ENCODE peak calls at places on chromosome 14, in four cellular contexts. M, H, F and T are unnamed samples.
A peak's percentile ranks its signal among the peaks of the same experiment; 100 is the strongest.

GRCh38 chr14:100102156-100102785 is 37.0 kb downstream of the EVL start:
- DNase-seq in M (no peak), H (no peak), F (no peak), T (no peak)

GRCh38 chr14:105065280-105066228 is at the start of gene GPR132:
- DNase-seq in M (peak; percentile 91), H (no peak), F (no peak), T (peak; percentile 76)

GRCh38 chr14:55388160-55388559 is 23.5 kb downstream of the ATG14 start:
- DNase-seq in M (no peak), H (no peak), F (no peak), T (no peak)

GRCh38 chr14:99300190-99300589 is 28.2 kb upstream of the BCL11B start:
- DNase-seq in M (no peak), H (no peak), F (no peak), T (no peak)

GRCh38 chr14:103284574-103285467 is 49.2 kb upstream of the EIF5 start:
- DNase-seq in M (no peak), H (no peak), F (no peak), T (no peak)

GRCh38 chr14:50541159-50541567 is 8.8 kb upstream of the MAP4K5 start:
- DNase-seq in M (no peak), H (no peak), F (no peak), T (no peak)

GRCh38 chr14:102579696-102580551 is 12.5 kb upstream of the RCOR1 start:
- DNase-seq in M (no peak), H (peak; percentile 51), F (no peak), T (no peak)

GRCh38 chr14:77139540-77140342 is 1.9 kb downstream of the ZDHHC22 start:
- DNase-seq in M (no peak), H (no peak), F (no peak), T (peak; percentile 22)

GRCh38 chr14:90864741-90865140 is 48.5 kb upstream of the TTC7B start:
- DNase-seq in M (no peak), H (no peak), F (no peak), T (no peak)

GRCh38 chr14:97155320-97155719 is 358.1 kb downstream of the VRK1 start:
- DNase-seq in M (no peak), H (no peak), F (no peak), T (no peak)

GRCh38 chr14:34258318-34258717 is 203.7 kb downstream of the SPTSSA start:
- DNase-seq in M (no peak), H (peak; percentile 5), F (no peak), T (no peak)

GRCh38 chr14:106218189-106218588 is 691.8 kb downstream of the TMEM121 start:
- DNase-seq in M (no peak), H (no peak), F (no peak), T (no peak)

GRCh38 chr14:38412654-38413053 is 156.8 kb upstream of the CLEC14A start:
- DNase-seq in M (no peak), H (no peak), F (no peak), T (no peak)

GRCh38 chr14:100386121-100386520 is 63.0 kb downstream of the SLC25A47 start:
- DNase-seq in M (no peak), H (no peak), F (no peak), T (no peak)

GRCh38 chr14:104438166-104438887 is 141.2 kb upstream of the C14orf180 start:
- DNase-seq in M (no peak), H (no peak), F (no peak), T (peak; percentile 5)

GRCh38 chr14:93984070-93984469 is 7.7 kb upstream of the ASB2 start:
- DNase-seq in M (no peak), H (peak; percentile 33), F (no peak), T (no peak)

GRCh38 chr14:32038876-32039275 is 38.2 kb upstream of the ARHGAP5 start:
- DNase-seq in M (no peak), H (no peak), F (no peak), T (no peak)

GRCh38 chr14:37466623-37467088 is 128.4 kb downstream of the FOXA1 start:
- DNase-seq in M (no peak), H (no peak), F (no peak), T (no peak)

GRCh38 chr14:103562135-103562384 is 397 bp downstream of the BAG5 start:
- DNase-seq in M (no peak), H (no peak), F (no peak), T (peak; percentile 35)

GRCh38 chr14:104882991-104883660 is 18.1 kb downstream of the CEP170B start:
- DNase-seq in M (no peak), H (no peak), F (peak; percentile 19), T (no peak)

GRCh38 chr14:44846232-44846824 is 115.4 kb downstream of the KLHL28 start:
- DNase-seq in M (no peak), H (no peak), F (no peak), T (no peak)

GRCh38 chr14:75720828-75721227 is 59.8 kb downstream of the TTLL5 start:
- DNase-seq in M (no peak), H (no peak), F (peak; percentile 65), T (no peak)

GRCh38 chr14:102775855-102776760 is 1.1 kb upstream of the TRAF3 start:
- DNase-seq in M (no peak), H (peak; percentile 40), F (no peak), T (peak; percentile 70)

GRCh38 chr14:105857816-105858675 is 331.7 kb downstream of the TMEM121 start:
- DNase-seq in M (no peak), H (no peak), F (peak; percentile 6), T (peak; percentile 7)

GRCh38 chr14:34203271-34203722 is 252.4 kb upstream of the EGLN3 start:
- DNase-seq in M (no peak), H (no peak), F (no peak), T (no peak)

GRCh38 chr14:57831981-57832380 is 33.9 kb downstream of the SLC35F4 start:
- DNase-seq in M (no peak), H (no peak), F (no peak), T (no peak)

GRCh38 chr14:22200977-22201605 is 387.9 kb downstream of the DAD1 start:
- DNase-seq in M (peak; percentile 34), H (no peak), F (no peak), T (no peak)

GRCh38 chr14:67547224-67547780 is 14.2 kb downstream of the PLEKHH1 start:
- DNase-seq in M (no peak), H (no peak), F (no peak), T (no peak)

GRCh38 chr14:51552768-51553426 is 98.8 kb upstream of the FRMD6 start:
- DNase-seq in M (no peak), H (no peak), F (peak; percentile 25), T (no peak)

GRCh38 chr14:51552275-51552674 is 99.4 kb upstream of the FRMD6 start:
- DNase-seq in M (no peak), H (no peak), F (no peak), T (no peak)

GRCh38 chr14:51554339-51554920 is 97.3 kb upstream of the FRMD6 start:
- DNase-seq in M (no peak), H (peak; percentile 91), F (no peak), T (no peak)

GRCh38 chr14:51554953-51555352 is 96.8 kb upstream of the FRMD6 start:
- DNase-seq in M (no peak), H (no peak), F (no peak), T (no peak)
- TF ChIP-seq CTCF in M (no peak), H (peak; percentile 22), F (no peak), T (no peak)

DNA sequence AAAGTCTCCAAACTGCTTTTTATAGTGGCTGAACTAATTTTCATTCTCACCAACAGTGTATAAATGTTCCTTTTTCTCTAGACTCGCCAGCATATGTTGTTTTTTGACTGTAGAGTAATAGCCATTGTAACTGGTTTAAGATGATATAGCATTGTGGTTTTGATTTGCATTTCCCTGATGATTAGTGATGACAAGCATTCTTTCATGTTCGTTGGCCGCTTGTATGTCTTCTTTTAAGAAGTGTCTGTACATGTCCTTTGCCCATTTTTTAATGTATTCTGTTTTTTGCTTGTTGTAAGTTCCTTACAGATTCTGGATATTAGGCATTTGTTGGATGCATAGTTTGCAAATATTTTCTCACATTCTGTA is 404.9 kb downstream of the FLRT2 start:
- DNase-seq in M (no peak), H (no peak), F (no peak), T (no peak)
- H3K4me3 ChIP-seq in M (peak overlapping the region; percentile 60), H (peak overlapping the region; percentile 41), F (peak overlapping the region; percentile 2), T (peak overlapping the region; percentile 20)

GRCh38 chr14:48936881-48937280 is 649.3 kb downstream of the RPS29 start:
- DNase-seq in M (no peak), H (no peak), F (no peak), T (no peak)

GRCh38 chr14:48936352-48936751 is 649.8 kb downstream of the RPS29 start:
- DNase-seq in M (no peak), H (peak; percentile 42), F (no peak), T (no peak)

GRCh38 chr14:48937796-48938195 is 648.4 kb downstream of the RPS29 start:
- DNase-seq in M (no peak), H (peak; percentile 14), F (no peak), T (no peak)
- TF ChIP-seq CTCF in M (no peak), H (no peak), F (no peak), T (no peak)

GRCh38 chr14:59831121-59831730 is 39.4 kb downstream of the RTN1 start:
- DNase-seq in M (no peak), H (no peak), F (no peak), T (no peak)
- H3K4me3 ChIP-seq in M (no peak overlapping the region), H (no peak overlapping the region), F (no peak overlapping the region), T (no peak overlapping the region)

GRCh38 chr14:72472845-72473244 is 421.1 kb downstream of the DPF3 start:
- DNase-seq in M (no peak), H (no peak), F (no peak), T (no peak)
- TF ChIP-seq CTCF in M (no peak), H (no peak), F (no peak), T (no peak)

GRCh38 chr14:61811882-61812346 is 49.7 kb downstream of the SNAPC1 start:
- DNase-seq in M (no peak), H (no peak), F (no peak), T (no peak)

GRCh38 chr14:61813101-61813596 is 50.9 kb downstream of the SNAPC1 start:
- DNase-seq in M (no peak), H (no peak), F (no peak), T (no peak)

DNA sequence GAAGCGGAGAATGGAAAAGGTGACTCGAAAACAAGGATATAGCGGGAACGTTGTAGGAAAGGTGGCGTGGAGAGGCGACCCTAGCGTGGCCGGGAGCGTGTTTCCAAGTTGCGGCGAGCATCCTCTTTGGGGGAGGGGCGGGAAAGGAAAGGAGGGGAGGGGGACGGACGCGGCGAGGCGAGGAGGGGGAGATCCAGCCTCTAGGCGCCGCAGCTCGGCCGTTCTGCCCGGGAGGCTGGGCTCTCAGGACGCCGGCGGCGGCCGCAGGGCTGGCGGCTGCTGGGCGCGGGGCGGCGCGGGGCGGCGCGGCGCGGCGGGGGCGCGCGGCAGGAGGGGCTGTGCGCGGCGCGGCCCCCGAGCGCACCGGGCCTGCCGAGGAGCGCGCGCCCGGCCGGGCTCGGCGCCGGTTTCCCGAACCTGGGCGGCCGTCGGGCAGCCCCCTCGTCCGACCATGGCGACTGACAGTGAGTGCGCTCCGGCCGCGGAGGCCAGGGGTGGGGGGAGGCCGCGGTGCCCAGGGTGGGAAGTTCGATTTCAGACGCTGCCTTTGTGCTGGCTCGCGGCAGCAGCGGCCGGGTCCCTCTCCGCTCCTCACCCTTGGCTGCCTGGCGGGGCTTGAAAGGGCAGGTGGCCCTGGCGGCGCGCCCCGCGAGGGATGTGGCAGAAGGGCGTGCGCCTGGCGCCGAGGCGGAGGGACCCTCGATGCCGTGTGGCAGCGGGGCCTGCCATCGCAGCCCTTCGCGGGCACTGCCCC is 50.3 kb downstream of the SNAPC1 start:
- DNase-seq in M (no peak), H (no peak), F (no peak), T (no peak)
- H3K4me3 ChIP-seq in M (no peak within 1 kb of the TSS), H (peak within 1 kb of the TSS; percentile 56), F (no peak within 1 kb of the TSS), T (peak within 1 kb of the TSS; percentile 48)

GRCh38 chr14:26905219-26905618 is 307.4 kb upstream of the NOVA1 start:
- DNase-seq in M (no peak), H (no peak), F (no peak), T (no peak)
- TF ChIP-seq CTCF in M (no peak), H (no peak), F (no peak), T (no peak)